ENCODE peak calls at places on chromosomes 16 and 17, in six cellular contexts. One of them, this sample, is unnamed.
A peak's percentile ranks its signal among the peaks of the same experiment; 100 is the strongest.

GRCh38 chr17:48842746-48843145 is 11.9 kb downstream of the CALCOCO2 start:
- DNase-seq in testis: no peak
- DNase-seq in fibroblast of villous mesenchyme: peak; percentile 28
- DNase-seq in spleen: no peak
- DNase-seq in NCI-H1092 treated with DMSO at 0.1 percent for 48 hours: no peak
- DNase-seq in HuH-7: no peak
- DNase-seq in this sample: no peak

GRCh38 chr17:81251943-81252301 is 12.8 kb downstream of the NDUFAF8 start:
- DNase-seq in testis: no peak
- DNase-seq in fibroblast of villous mesenchyme: no peak
- DNase-seq in spleen: no peak
- DNase-seq in NCI-H1092 treated with DMSO at 0.1 percent for 48 hours: peak; percentile 95
- DNase-seq in HuH-7: no peak
- DNase-seq in this sample: no peak

GRCh38 chr17:38329284-38329683 is 14.5 kb downstream of the GPR179 start:
- DNase-seq in testis: no peak
- DNase-seq in fibroblast of villous mesenchyme: no peak
- DNase-seq in spleen: peak; percentile 34
- DNase-seq in NCI-H1092 treated with DMSO at 0.1 percent for 48 hours: no peak
- DNase-seq in HuH-7: no peak
- DNase-seq in this sample: no peak

GRCh38 chr16:6573577-6573976 is 759.1 kb upstream of the RBFOX1 start:
- DNase-seq in testis: no peak
- DNase-seq in fibroblast of villous mesenchyme: no peak
- DNase-seq in spleen: no peak
- DNase-seq in NCI-H1092 treated with DMSO at 0.1 percent for 48 hours: no peak
- DNase-seq in HuH-7: peak; percentile 17
- DNase-seq in this sample: peak; percentile 19

GRCh38 chr17:40062347-40063033 is at the start of gene THRA:
- DNase-seq in testis: peak; percentile 74
- DNase-seq in fibroblast of villous mesenchyme: peak; percentile 41
- DNase-seq in spleen: peak; percentile 95
- DNase-seq in NCI-H1092 treated with DMSO at 0.1 percent for 48 hours: peak; percentile 50
- DNase-seq in HuH-7: peak; percentile 75
- DNase-seq in this sample: peak; percentile 74

GRCh38 chr16:21599994-21600773 is 807 bp downstream of the METTL9 start:
- DNase-seq in testis: no peak
- DNase-seq in fibroblast of villous mesenchyme: peak; percentile 69
- DNase-seq in spleen: no peak
- DNase-seq in NCI-H1092 treated with DMSO at 0.1 percent for 48 hours: peak; percentile 26
- DNase-seq in HuH-7: peak; percentile 16
- DNase-seq in this sample: peak; percentile 14

GRCh38 chr16:51569204-51569911 is 418.3 kb upstream of the SALL1 start:
- DNase-seq in testis: no peak
- DNase-seq in fibroblast of villous mesenchyme: no peak
- DNase-seq in spleen: no peak
- DNase-seq in NCI-H1092 treated with DMSO at 0.1 percent for 48 hours: no peak
- DNase-seq in HuH-7: no peak
- DNase-seq in this sample: no peak

GRCh38 chr16:13083687-13084086 is 182.3 kb downstream of the SHISA9 start:
- DNase-seq in testis: peak; percentile 31
- DNase-seq in fibroblast of villous mesenchyme: no peak
- DNase-seq in spleen: no peak
- DNase-seq in NCI-H1092 treated with DMSO at 0.1 percent for 48 hours: no peak
- DNase-seq in HuH-7: no peak
- DNase-seq in this sample: no peak

GRCh38 chr17:80220709-80221215 is 535 bp downstream of the SLC26A11 start:
- DNase-seq in testis: peak; percentile 45
- DNase-seq in fibroblast of villous mesenchyme: peak; percentile 15
- DNase-seq in spleen: no peak
- DNase-seq in NCI-H1092 treated with DMSO at 0.1 percent for 48 hours: peak; percentile 6
- DNase-seq in HuH-7: peak; percentile 63
- DNase-seq in this sample: no peak

GRCh38 chr16:1337486-1337885 is 4.0 kb downstream of the BAIAP3 start:
- DNase-seq in testis: no peak
- DNase-seq in fibroblast of villous mesenchyme: no peak
- DNase-seq in spleen: no peak
- DNase-seq in NCI-H1092 treated with DMSO at 0.1 percent for 48 hours: no peak
- DNase-seq in HuH-7: no peak
- DNase-seq in this sample: no peak

GRCh38 chr17:80892900-80893603 is 98.6 kb upstream of the CHMP6 start:
- DNase-seq in testis: no peak
- DNase-seq in fibroblast of villous mesenchyme: peak; percentile 52
- DNase-seq in spleen: no peak
- DNase-seq in NCI-H1092 treated with DMSO at 0.1 percent for 48 hours: no peak
- DNase-seq in HuH-7: no peak
- DNase-seq in this sample: peak; percentile 98

GRCh38 chr17:81256616-81257015 is 17.5 kb downstream of the NDUFAF8 start:
- DNase-seq in testis: no peak
- DNase-seq in fibroblast of villous mesenchyme: peak; percentile 30
- DNase-seq in spleen: no peak
- DNase-seq in NCI-H1092 treated with DMSO at 0.1 percent for 48 hours: no peak
- DNase-seq in HuH-7: no peak
- DNase-seq in this sample: peak; percentile 68

GRCh38 chr17:78923660-78924453 is 1.3 kb downstream of the TIMP2 start:
- DNase-seq in testis: peak; percentile 86
- DNase-seq in fibroblast of villous mesenchyme: no peak
- DNase-seq in spleen: peak; percentile 96
- DNase-seq in NCI-H1092 treated with DMSO at 0.1 percent for 48 hours: no peak
- DNase-seq in HuH-7: peak; percentile 64
- DNase-seq in this sample: peak; percentile 64

GRCh38 chr17:16930571-16931317 is 41.2 kb downstream of the TNFRSF13B start:
- DNase-seq in testis: no peak
- DNase-seq in fibroblast of villous mesenchyme: no peak
- DNase-seq in spleen: peak; percentile 51
- DNase-seq in NCI-H1092 treated with DMSO at 0.1 percent for 48 hours: no peak
- DNase-seq in HuH-7: no peak
- DNase-seq in this sample: no peak

GRCh38 chr17:38415250-38416194 is 12.7 kb upstream of the ARHGAP23 start:
- DNase-seq in testis: no peak
- DNase-seq in fibroblast of villous mesenchyme: peak; percentile 63
- DNase-seq in spleen: no peak
- DNase-seq in NCI-H1092 treated with DMSO at 0.1 percent for 48 hours: peak; percentile 96
- DNase-seq in HuH-7: peak; percentile 72
- DNase-seq in this sample: peak; percentile 29

GRCh38 chr17:48375356-48375755 is 54.7 kb downstream of the SKAP1 start:
- DNase-seq in testis: no peak
- DNase-seq in fibroblast of villous mesenchyme: peak; percentile 44
- DNase-seq in spleen: no peak
- DNase-seq in NCI-H1092 treated with DMSO at 0.1 percent for 48 hours: no peak
- DNase-seq in HuH-7: no peak
- DNase-seq in this sample: no peak

GRCh38 chr16:74999683-75000480 is 1.1 kb downstream of the ZNRF1 start:
- DNase-seq in testis: peak; percentile 80
- DNase-seq in fibroblast of villous mesenchyme: no peak
- DNase-seq in spleen: peak; percentile 91
- DNase-seq in NCI-H1092 treated with DMSO at 0.1 percent for 48 hours: peak; percentile 55
- DNase-seq in HuH-7: peak; percentile 51
- DNase-seq in this sample: peak; percentile 43

GRCh38 chr16:67241008-67241900 is 6.0 kb downstream of the FHOD1 start:
- DNase-seq in testis: no peak
- DNase-seq in fibroblast of villous mesenchyme: peak; percentile 91
- DNase-seq in spleen: peak; percentile 83
- DNase-seq in NCI-H1092 treated with DMSO at 0.1 percent for 48 hours: no peak
- DNase-seq in HuH-7: no peak
- DNase-seq in this sample: peak; percentile 85

GRCh38 chr16:56742030-56742984 is 12.4 kb downstream of the NUP93 start:
- DNase-seq in testis: no peak
- DNase-seq in fibroblast of villous mesenchyme: peak; percentile 79
- DNase-seq in spleen: no peak
- DNase-seq in NCI-H1092 treated with DMSO at 0.1 percent for 48 hours: no peak
- DNase-seq in HuH-7: no peak
- DNase-seq in this sample: peak; percentile 70

GRCh38 chr17:55674107-55674506 is 48.6 kb downstream of the TMEM100 start:
- DNase-seq in testis: no peak
- DNase-seq in fibroblast of villous mesenchyme: peak; percentile 49
- DNase-seq in spleen: no peak
- DNase-seq in NCI-H1092 treated with DMSO at 0.1 percent for 48 hours: no peak
- DNase-seq in HuH-7: no peak
- DNase-seq in this sample: no peak

GRCh38 chr16:4601317-4602186 is 13.1 kb downstream of the UBALD1 start:
- DNase-seq in testis: peak; percentile 67
- DNase-seq in fibroblast of villous mesenchyme: no peak
- DNase-seq in spleen: peak; percentile 57
- DNase-seq in NCI-H1092 treated with DMSO at 0.1 percent for 48 hours: peak; percentile 67
- DNase-seq in HuH-7: no peak
- DNase-seq in this sample: no peak

GRCh38 chr16:77299395-77299794 is 100.2 kb downstream of the SYCE1L start:
- DNase-seq in testis: no peak
- DNase-seq in fibroblast of villous mesenchyme: no peak
- DNase-seq in spleen: no peak
- DNase-seq in NCI-H1092 treated with DMSO at 0.1 percent for 48 hours: no peak
- DNase-seq in HuH-7: no peak
- DNase-seq in this sample: no peak

GRCh38 chr17:31321971-31322370 is 549 bp upstream of the EVI2A start:
- DNase-seq in testis: no peak
- DNase-seq in fibroblast of villous mesenchyme: no peak
- DNase-seq in spleen: no peak
- DNase-seq in NCI-H1092 treated with DMSO at 0.1 percent for 48 hours: no peak
- DNase-seq in HuH-7: no peak
- DNase-seq in this sample: no peak

GRCh38 chr17:76000016-76000754 is 470 bp upstream of the CDK3 start:
- DNase-seq in testis: peak; percentile 74
- DNase-seq in fibroblast of villous mesenchyme: peak; percentile 30
- DNase-seq in spleen: peak; percentile 87
- DNase-seq in NCI-H1092 treated with DMSO at 0.1 percent for 48 hours: peak; percentile 20
- DNase-seq in HuH-7: peak; percentile 95
- DNase-seq in this sample: peak; percentile 67

GRCh38 chr16:50182441-50182840 is 29.3 kb downstream of the TENT4B start:
- DNase-seq in testis: no peak
- DNase-seq in fibroblast of villous mesenchyme: no peak
- DNase-seq in spleen: no peak
- DNase-seq in NCI-H1092 treated with DMSO at 0.1 percent for 48 hours: no peak
- DNase-seq in HuH-7: no peak
- DNase-seq in this sample: no peak

GRCh38 chr17:40651939-40652338 is 4.3 kb upstream of the SMARCE1 start:
- DNase-seq in testis: no peak
- DNase-seq in fibroblast of villous mesenchyme: no peak
- DNase-seq in spleen: no peak
- DNase-seq in NCI-H1092 treated with DMSO at 0.1 percent for 48 hours: no peak
- DNase-seq in HuH-7: no peak
- DNase-seq in this sample: no peak

GRCh38 chr17:76314392-76315227 is 6.5 kb upstream of the QRICH2 start:
- DNase-seq in testis: no peak
- DNase-seq in fibroblast of villous mesenchyme: peak; percentile 62
- DNase-seq in spleen: no peak
- DNase-seq in NCI-H1092 treated with DMSO at 0.1 percent for 48 hours: no peak
- DNase-seq in HuH-7: no peak
- DNase-seq in this sample: no peak

GRCh38 chr17:17792551-17793377 is 44.0 kb downstream of the SREBF1 start:
- DNase-seq in testis: peak; percentile 63
- DNase-seq in fibroblast of villous mesenchyme: peak; percentile 83
- DNase-seq in spleen: peak; percentile 78
- DNase-seq in NCI-H1092 treated with DMSO at 0.1 percent for 48 hours: peak; percentile 44
- DNase-seq in HuH-7: no peak
- DNase-seq in this sample: no peak

GRCh38 chr17:77756028-77756427 is 202.5 kb upstream of the TNRC6C start:
- DNase-seq in testis: no peak
- DNase-seq in fibroblast of villous mesenchyme: no peak
- DNase-seq in spleen: peak; percentile 31
- DNase-seq in NCI-H1092 treated with DMSO at 0.1 percent for 48 hours: no peak
- DNase-seq in HuH-7: no peak
- DNase-seq in this sample: no peak

GRCh38 chr17:55743103-55743679 is 7.7 kb upstream of the PCTP start:
- DNase-seq in testis: no peak
- DNase-seq in fibroblast of villous mesenchyme: no peak
- DNase-seq in spleen: no peak
- DNase-seq in NCI-H1092 treated with DMSO at 0.1 percent for 48 hours: peak; percentile 15
- DNase-seq in HuH-7: no peak
- DNase-seq in this sample: peak; percentile 61

GRCh38 chr16:17459903-17460521 is 10.7 kb downstream of the XYLT1 start:
- DNase-seq in testis: no peak
- DNase-seq in fibroblast of villous mesenchyme: no peak
- DNase-seq in spleen: peak; percentile 76
- DNase-seq in NCI-H1092 treated with DMSO at 0.1 percent for 48 hours: no peak
- DNase-seq in HuH-7: no peak
- DNase-seq in this sample: no peak

GRCh38 chr16:66927918-66928649 is 2.7 kb upstream of the RRAD start:
- DNase-seq in testis: no peak
- DNase-seq in fibroblast of villous mesenchyme: no peak
- DNase-seq in spleen: no peak
- DNase-seq in NCI-H1092 treated with DMSO at 0.1 percent for 48 hours: no peak
- DNase-seq in HuH-7: no peak
- DNase-seq in this sample: peak; percentile 54

GRCh38 chr17:50950002-50950877 is 84.1 kb upstream of the TOB1 start:
- DNase-seq in testis: peak; percentile 79
- DNase-seq in fibroblast of villous mesenchyme: peak; percentile 92
- DNase-seq in spleen: peak; percentile 92
- DNase-seq in NCI-H1092 treated with DMSO at 0.1 percent for 48 hours: peak; percentile 67
- DNase-seq in HuH-7: peak; percentile 90
- DNase-seq in this sample: peak; percentile 68